ENCODE peak calls at places on chromosomes 7 and 10, in nine cellular contexts. One of them, this sample, is unnamed.

GRCh38 chr10:99391346-99391745 is 39.1 kb downstream of the GOT1 start:
- DNase-seq in left ventricle myocardium inferior: no peak
- DNase-seq in GM23248: no peak
- DNase-seq in astrocyte: no peak
- DNase-seq in sigmoid colon: no peak
- DNase-seq in endothelial cell of umbilical vein: no peak
- DNase-seq in tibial nerve: no peak
- DNase-seq in colonic mucosa: no peak
- DNase-seq in adrenal gland: no peak
- DNase-seq in this sample: no peak

GRCh38 chr10:53839437-53840039 is 961.5 kb downstream of the PCDH15 start:
- DNase-seq in left ventricle myocardium inferior: no peak
- DNase-seq in tibial nerve: no peak
- DNase-seq in colonic mucosa: no peak
- DNase-seq in endothelial cell of umbilical vein: peak; percentile 54
- DNase-seq in GM23248: peak; percentile 49
- DNase-seq in astrocyte: no peak
- DNase-seq in adrenal gland: no peak
- DNase-seq in sigmoid colon: no peak
- DNase-seq in this sample: no peak

GRCh38 chr10:63670291-63670898 is 149.2 kb downstream of the REEP3 start:
- DNase-seq in GM23248: peak; percentile 67
- DNase-seq in tibial nerve: peak; percentile 7
- DNase-seq in endothelial cell of umbilical vein: peak; percentile 93
- DNase-seq in adrenal gland: peak; percentile 20
- DNase-seq in colonic mucosa: no peak
- DNase-seq in sigmoid colon: no peak
- DNase-seq in astrocyte: peak; percentile 31
- DNase-seq in left ventricle myocardium inferior: no peak
- DNase-seq in this sample: no peak

GRCh38 chr7:69717221-69717620 is 118.9 kb downstream of the AUTS2 start:
- DNase-seq in tibial nerve: no peak
- DNase-seq in endothelial cell of umbilical vein: no peak
- DNase-seq in GM23248: no peak
- DNase-seq in astrocyte: no peak
- DNase-seq in left ventricle myocardium inferior: no peak
- DNase-seq in sigmoid colon: no peak
- DNase-seq in colonic mucosa: no peak
- DNase-seq in adrenal gland: no peak
- DNase-seq in this sample: no peak

GRCh38 chr10:123787566-123787965 is 104.0 kb downstream of the CPXM2 start:
- DNase-seq in GM23248: no peak
- DNase-seq in colonic mucosa: peak; percentile 10
- DNase-seq in tibial nerve: no peak
- DNase-seq in adrenal gland: no peak
- DNase-seq in endothelial cell of umbilical vein: no peak
- DNase-seq in left ventricle myocardium inferior: no peak
- DNase-seq in sigmoid colon: no peak
- DNase-seq in astrocyte: no peak
- DNase-seq in this sample: no peak

GRCh38 chr7:86123476-86123875 is 520.2 kb upstream of the GRM3 start:
- DNase-seq in endothelial cell of umbilical vein: no peak
- DNase-seq in tibial nerve: no peak
- DNase-seq in colonic mucosa: no peak
- DNase-seq in sigmoid colon: no peak
- DNase-seq in adrenal gland: no peak
- DNase-seq in left ventricle myocardium inferior: no peak
- DNase-seq in GM23248: no peak
- DNase-seq in astrocyte: no peak
- DNase-seq in this sample: no peak

GRCh38 chr10:43124094-43124521 is 14.1 kb upstream of the CSGALNACT2 start:
- DNase-seq in adrenal gland: peak; percentile 2
- DNase-seq in GM23248: no peak
- DNase-seq in colonic mucosa: no peak
- DNase-seq in sigmoid colon: no peak
- DNase-seq in astrocyte: no peak
- DNase-seq in tibial nerve: no peak
- DNase-seq in left ventricle myocardium inferior: no peak
- DNase-seq in endothelial cell of umbilical vein: no peak
- DNase-seq in this sample: no peak

GRCh38 chr7:30805081-30805691 is 34.0 kb downstream of the MINDY4 start:
- DNase-seq in colonic mucosa: no peak
- DNase-seq in endothelial cell of umbilical vein: no peak
- DNase-seq in astrocyte: no peak
- DNase-seq in tibial nerve: no peak
- DNase-seq in left ventricle myocardium inferior: no peak
- DNase-seq in GM23248: no peak
- DNase-seq in adrenal gland: no peak
- DNase-seq in sigmoid colon: no peak
- DNase-seq in this sample: no peak

GRCh38 chr7:138945169-138945568 is 36.0 kb downstream of the KIAA1549 start:
- DNase-seq in sigmoid colon: no peak
- DNase-seq in GM23248: no peak
- DNase-seq in astrocyte: no peak
- DNase-seq in colonic mucosa: no peak
- DNase-seq in tibial nerve: no peak
- DNase-seq in left ventricle myocardium inferior: no peak
- DNase-seq in adrenal gland: no peak
- DNase-seq in endothelial cell of umbilical vein: no peak
- DNase-seq in this sample: no peak

GRCh38 chr7:158614695-158615094 is 27.1 kb upstream of the PTPRN2 start:
- DNase-seq in left ventricle myocardium inferior: no peak
- DNase-seq in GM23248: peak; percentile 82
- DNase-seq in sigmoid colon: no peak
- DNase-seq in adrenal gland: no peak
- DNase-seq in colonic mucosa: no peak
- DNase-seq in tibial nerve: no peak
- DNase-seq in endothelial cell of umbilical vein: no peak
- DNase-seq in astrocyte: peak; percentile 57
- DNase-seq in this sample: no peak

GRCh38 chr10:14670551-14671240 is 104.0 kb downstream of the FAM107B start:
- DNase-seq in endothelial cell of umbilical vein: no peak
- DNase-seq in tibial nerve: no peak
- DNase-seq in colonic mucosa: no peak
- DNase-seq in adrenal gland: no peak
- DNase-seq in astrocyte: no peak
- DNase-seq in sigmoid colon: peak; percentile 72
- DNase-seq in left ventricle myocardium inferior: no peak
- DNase-seq in GM23248: peak; percentile 61
- DNase-seq in this sample: no peak

GRCh38 chr7:95511716-95512260 is 26.0 kb downstream of the ASB4 start:
- DNase-seq in colonic mucosa: peak; percentile 73
- DNase-seq in adrenal gland: peak; percentile 83
- DNase-seq in endothelial cell of umbilical vein: peak; percentile 65
- DNase-seq in sigmoid colon: peak; percentile 84
- DNase-seq in astrocyte: peak; percentile 30
- DNase-seq in tibial nerve: peak; percentile 95
- DNase-seq in GM23248: peak; percentile 79
- DNase-seq in left ventricle myocardium inferior: peak; percentile 35
- DNase-seq in this sample: peak; percentile 75

GRCh38 chr10:28020080-28020860 is 21.4 kb upstream of the ODAD2 start:
- DNase-seq in tibial nerve: no peak
- DNase-seq in sigmoid colon: peak; percentile 68
- DNase-seq in adrenal gland: no peak
- DNase-seq in GM23248: no peak
- DNase-seq in left ventricle myocardium inferior: no peak
- DNase-seq in endothelial cell of umbilical vein: no peak
- DNase-seq in astrocyte: no peak
- DNase-seq in colonic mucosa: no peak
- DNase-seq in this sample: no peak

GRCh38 chr7:50142421-50143113 is 49.5 kb upstream of the ZPBP start:
- DNase-seq in GM23248: peak; percentile 55
- DNase-seq in adrenal gland: no peak
- DNase-seq in sigmoid colon: no peak
- DNase-seq in colonic mucosa: no peak
- DNase-seq in left ventricle myocardium inferior: no peak
- DNase-seq in endothelial cell of umbilical vein: peak; percentile 44
- DNase-seq in tibial nerve: no peak
- DNase-seq in astrocyte: peak; percentile 11
- DNase-seq in this sample: no peak

DNA sequence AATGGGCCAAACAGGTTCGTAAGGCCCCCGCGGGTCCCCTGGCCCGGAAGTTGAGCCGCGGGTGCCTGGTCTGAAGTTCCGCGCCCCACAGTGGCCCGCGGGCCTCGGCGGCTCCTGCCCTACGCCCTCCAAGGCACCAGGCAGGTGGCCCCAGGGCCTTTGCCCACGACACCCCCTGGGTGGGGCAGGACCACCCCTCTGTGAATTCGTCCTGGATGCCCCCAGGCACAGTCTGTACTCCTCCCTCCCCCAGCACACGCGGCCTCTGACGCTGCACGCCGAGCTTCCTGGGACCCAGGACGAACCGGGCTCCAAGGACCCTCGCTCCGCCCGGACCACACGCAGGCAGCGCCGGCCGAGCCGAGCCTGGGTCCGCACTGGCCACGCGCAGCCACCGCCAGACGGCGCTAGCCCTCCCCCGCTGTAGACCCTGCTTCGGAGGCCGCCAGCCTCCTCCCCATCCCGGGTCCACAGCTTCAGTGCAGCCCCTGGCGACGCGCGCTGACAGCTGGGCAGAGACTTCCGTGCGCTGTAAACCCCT is 810 bp upstream of the TCERG1L start:
- DNase-seq in sigmoid colon: no peak
- DNase-seq in left ventricle myocardium inferior: no peak
- DNase-seq in GM23248: no peak
- DNase-seq in adrenal gland: no peak
- DNase-seq in endothelial cell of umbilical vein: no peak
- DNase-seq in astrocyte: no peak
- DNase-seq in colonic mucosa: no peak
- DNase-seq in tibial nerve: no peak
- DNase-seq in this sample: no peak
- H3K27ac ChIP-seq in sigmoid colon: no peak overlapping the region
- H3K27ac ChIP-seq in left ventricle myocardium inferior: no peak overlapping the region
- H3K27ac ChIP-seq in GM23248: no peak overlapping the region
- H3K27ac ChIP-seq in adrenal gland: no peak overlapping the region
- H3K27ac ChIP-seq in endothelial cell of umbilical vein: no peak overlapping the region
- H3K27ac ChIP-seq in astrocyte: no peak overlapping the region
- H3K27ac ChIP-seq in colonic mucosa: no peak overlapping the region
- H3K27ac ChIP-seq in tibial nerve: no peak overlapping the region
- H3K27ac ChIP-seq in this sample: no peak overlapping the region

DNA sequence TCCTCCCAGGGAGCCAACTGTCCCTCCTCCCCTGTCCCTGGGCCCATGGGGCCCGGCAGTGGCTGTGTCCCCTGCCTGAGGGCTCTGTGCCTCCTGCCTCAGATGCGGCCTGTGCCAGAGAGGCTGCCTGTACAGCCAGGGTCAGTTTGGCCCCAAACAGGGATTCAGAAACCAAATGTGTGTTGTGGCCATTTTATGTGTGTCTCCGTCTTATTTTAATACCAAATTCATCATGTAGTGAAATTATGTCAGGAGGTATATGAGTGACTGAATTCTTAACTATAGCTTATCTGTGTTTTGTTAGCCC is 114.8 kb downstream of the NT5C2 start:
- DNase-seq in adrenal gland: no peak
- DNase-seq in tibial nerve: no peak
- DNase-seq in left ventricle myocardium inferior: no peak
- DNase-seq in sigmoid colon: no peak
- DNase-seq in astrocyte: no peak
- DNase-seq in endothelial cell of umbilical vein: no peak
- DNase-seq in colonic mucosa: no peak
- DNase-seq in GM23248: no peak
- DNase-seq in this sample: no peak
- H3K27ac ChIP-seq in adrenal gland: no peak overlapping the region
- H3K27ac ChIP-seq in tibial nerve: no peak overlapping the region
- H3K27ac ChIP-seq in left ventricle myocardium inferior: no peak overlapping the region
- H3K27ac ChIP-seq in sigmoid colon: no peak overlapping the region
- H3K27ac ChIP-seq in astrocyte: no peak overlapping the region
- H3K27ac ChIP-seq in endothelial cell of umbilical vein: no peak overlapping the region
- H3K27ac ChIP-seq in colonic mucosa: no peak overlapping the region
- H3K27ac ChIP-seq in GM23248: no peak overlapping the region
- H3K27ac ChIP-seq in this sample: no peak overlapping the region

GRCh38 chr10:121753726-121754476 is 155.7 kb upstream of the FGFR2 start:
- DNase-seq in left ventricle myocardium inferior: no peak
- DNase-seq in adrenal gland: no peak
- DNase-seq in colonic mucosa: no peak
- DNase-seq in astrocyte: peak; percentile 82
- DNase-seq in GM23248: peak; percentile 92
- DNase-seq in endothelial cell of umbilical vein: peak; percentile 88
- DNase-seq in sigmoid colon: no peak
- DNase-seq in tibial nerve: no peak
- DNase-seq in this sample: no peak
- H3K27ac ChIP-seq in left ventricle myocardium inferior: no peak overlapping the region
- H3K27ac ChIP-seq in adrenal gland: no peak overlapping the region
- H3K27ac ChIP-seq in colonic mucosa: no peak overlapping the region
- H3K27ac ChIP-seq in astrocyte: peak overlapping the region; percentile 86
- H3K27ac ChIP-seq in GM23248: peak overlapping the region; percentile 89
- H3K27ac ChIP-seq in endothelial cell of umbilical vein: peak overlapping the region; percentile 90
- H3K27ac ChIP-seq in sigmoid colon: peak overlapping the region; percentile 15
- H3K27ac ChIP-seq in tibial nerve: no peak overlapping the region
- H3K27ac ChIP-seq in this sample: no peak overlapping the region

GRCh38 chr10:72105098-72105475 is 16.7 kb upstream of the SPOCK2 start:
- DNase-seq in GM23248: no peak
- DNase-seq in astrocyte: no peak
- DNase-seq in left ventricle myocardium inferior: no peak
- DNase-seq in sigmoid colon: no peak
- DNase-seq in tibial nerve: no peak
- DNase-seq in endothelial cell of umbilical vein: no peak
- DNase-seq in adrenal gland: no peak
- DNase-seq in colonic mucosa: no peak
- DNase-seq in this sample: no peak

GRCh38 chr10:72105675-72106074 is 17.3 kb upstream of the SPOCK2 start:
- DNase-seq in tibial nerve: no peak
- DNase-seq in adrenal gland: no peak
- DNase-seq in astrocyte: no peak
- DNase-seq in sigmoid colon: no peak
- DNase-seq in endothelial cell of umbilical vein: no peak
- DNase-seq in GM23248: no peak
- DNase-seq in left ventricle myocardium inferior: no peak
- DNase-seq in colonic mucosa: no peak
- DNase-seq in this sample: no peak

GRCh38 chr10:72107325-72108003 is 19.1 kb upstream of the SPOCK2 start:
- DNase-seq in GM23248: peak; percentile 10
- DNase-seq in colonic mucosa: no peak
- DNase-seq in left ventricle myocardium inferior: no peak
- DNase-seq in endothelial cell of umbilical vein: no peak
- DNase-seq in sigmoid colon: no peak
- DNase-seq in adrenal gland: no peak
- DNase-seq in tibial nerve: no peak
- DNase-seq in astrocyte: no peak
- DNase-seq in this sample: no peak

GRCh38 chr10:72106896-72107295 is 18.5 kb upstream of the SPOCK2 start:
- DNase-seq in left ventricle myocardium inferior: no peak
- DNase-seq in sigmoid colon: no peak
- DNase-seq in GM23248: no peak
- DNase-seq in astrocyte: no peak
- DNase-seq in colonic mucosa: no peak
- DNase-seq in tibial nerve: no peak
- DNase-seq in adrenal gland: no peak
- DNase-seq in endothelial cell of umbilical vein: no peak
- DNase-seq in this sample: no peak

GRCh38 chr10:72106154-72106849 is 18.0 kb upstream of the SPOCK2 start:
- DNase-seq in astrocyte: no peak
- DNase-seq in left ventricle myocardium inferior: no peak
- DNase-seq in adrenal gland: no peak
- DNase-seq in colonic mucosa: no peak
- DNase-seq in GM23248: no peak
- DNase-seq in sigmoid colon: no peak
- DNase-seq in endothelial cell of umbilical vein: no peak
- DNase-seq in tibial nerve: no peak
- DNase-seq in this sample: no peak
- H3K27ac ChIP-seq in astrocyte: no peak overlapping the region
- H3K27ac ChIP-seq in left ventricle myocardium inferior: peak overlapping the region; percentile 78
- H3K27ac ChIP-seq in adrenal gland: no peak overlapping the region
- H3K27ac ChIP-seq in colonic mucosa: no peak overlapping the region
- H3K27ac ChIP-seq in GM23248: no peak overlapping the region
- H3K27ac ChIP-seq in sigmoid colon: no peak overlapping the region
- H3K27ac ChIP-seq in endothelial cell of umbilical vein: no peak overlapping the region
- H3K27ac ChIP-seq in tibial nerve: no peak overlapping the region
- H3K27ac ChIP-seq in this sample: peak overlapping the region; percentile 60